ENCODE peak calls at places on chromosomes 16 and 17, in nine cellular contexts. Q is kidney epithelial cell; M is CD8-positive, alpha-beta T cell; T is cardiac fibroblast; S is A549; F is tibial nerve; X is psoas muscle; W is K562; P is tibial artery. A is an unnamed sample.

GRCh38 chr17:83183150-83183820 is 103.9 kb downstream of the METRNL start:
- DNase-seq in F (no peak), P (no peak), T (no peak), W (no peak), Q (no peak), S (no peak), X (peak), M (peak), A (no peak)

GRCh38 chr16:15530085-15530484 is 95.7 kb downstream of the BMERB1 start:
- DNase-seq in P (no peak), Q (no peak), T (no peak), X (no peak), M (no peak), W (no peak), S (no peak), F (no peak), A (no peak)

GRCh38 chr16:54171855-54172537 is 114.6 kb downstream of the IRX3 start:
- DNase-seq in S (no peak), P (no peak), M (no peak), W (no peak), X (no peak), F (no peak), T (peak), Q (peak), A (no peak)

GRCh38 chr17:55089955-55090573 is 121.5 kb downstream of the STXBP4 start:
- DNase-seq in Q (peak), F (no peak), X (no peak), M (peak), T (peak), W (peak), S (peak), P (no peak), A (peak)

GRCh38 chr17:59199398-59199797 is 10.4 kb upstream of the SMG8 start:
- DNase-seq in T (no peak), F (no peak), W (no peak), P (no peak), M (no peak), X (no peak), Q (no peak), S (no peak), A (no peak)

GRCh38 chr16:1637526-1637925 is 25.4 kb downstream of the CRAMP1 start:
- DNase-seq in F (no peak), W (no peak), T (no peak), S (no peak), P (no peak), Q (no peak), X (no peak), M (no peak), A (no peak)

GRCh38 chr17:61389670-61390478 is 9.8 kb upstream of the TBX2 start:
- DNase-seq in T (peak), Q (no peak), F (no peak), P (no peak), W (peak), M (peak), X (peak), S (peak), A (peak)

GRCh38 chr16:67833035-67833417 is 9.1 kb upstream of the THAP11 start:
- DNase-seq in P (no peak), S (no peak), W (no peak), F (no peak), Q (no peak), T (peak), X (no peak), M (no peak), A (no peak)

GRCh38 chr17:489758-490329 is 137.2 kb upstream of the RPH3AL start:
- DNase-seq in Q (no peak), T (peak), S (peak), X (peak), P (no peak), W (peak), F (no peak), M (peak), A (peak)

GRCh38 chr17:50352072-50352692 is 6.3 kb downstream of the XYLT2 start:
- DNase-seq in S (no peak), F (no peak), T (no peak), P (no peak), X (no peak), M (no peak), W (no peak), Q (no peak), A (no peak)

GRCh38 chr17:32590974-32591373 is 104.2 kb downstream of the CDK5R1 start:
- DNase-seq in P (no peak), T (no peak), S (no peak), F (no peak), X (no peak), W (no peak), M (no peak), Q (no peak), A (no peak)

GRCh38 chr17:49970498-49970897 is 1.5 kb downstream of the DLX4 start:
- DNase-seq in F (no peak), X (no peak), T (no peak), P (no peak), W (no peak), M (no peak), Q (no peak), S (no peak), A (no peak)

GRCh38 chr17:18015603-18016002 is 23.4 kb downstream of the ATPAF2 start:
- DNase-seq in F (no peak), T (no peak), Q (no peak), M (no peak), W (no peak), S (no peak), X (no peak), P (no peak), A (no peak)

DNA sequence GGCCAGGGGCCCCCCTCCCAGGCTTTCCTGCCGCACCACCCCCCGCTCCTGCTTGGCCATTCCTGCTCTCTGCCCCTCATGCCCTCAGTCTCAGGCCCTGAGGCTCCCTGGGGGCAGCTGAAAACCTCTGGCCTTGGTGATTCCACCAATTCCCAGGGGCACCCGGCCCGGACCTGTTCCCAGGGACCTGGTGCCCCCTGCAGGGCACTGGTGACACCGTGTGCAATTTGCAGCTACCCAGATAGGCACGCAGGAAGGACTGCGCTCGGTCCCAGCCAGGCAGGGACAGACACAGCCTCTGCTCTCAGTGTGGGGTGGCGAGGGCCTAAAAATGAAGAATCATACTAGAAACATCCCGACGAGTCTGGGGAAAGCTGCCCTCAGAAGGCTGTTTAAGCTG is 13.4 kb downstream of the WFDC1 start:
- DNase-seq in S (peak), F (no peak), M (no peak), P (peak), T (peak), Q (no peak), X (peak), W (peak), A (peak)
- TF ChIP-seq CTCF in S (peak), F (peak), M (no peak), P (peak), T (peak), Q (peak), X (peak), W (peak), A (peak)

GRCh38 chr17:41865596-41865893 is 322 bp upstream of the KLHL11 start:
- DNase-seq in T (no peak), P (no peak), W (no peak), X (no peak), Q (no peak), S (no peak), M (no peak), F (no peak), A (no peak)
- H3K4me3 ChIP-seq in T (peak), P (peak), W (peak), X (peak), Q (peak), S (peak), M (peak), F (peak), A (peak)

GRCh38 chr17:5237541-5238016 is 2.9 kb upstream of the SCIMP start:
- DNase-seq in W (peak), M (peak), F (no peak), S (peak), P (peak), T (peak), X (no peak), Q (no peak), A (peak)
- TF ChIP-seq CTCF in W (peak), M (peak), F (no peak), S (peak), P (peak), T (peak), X (peak), Q (peak), A (peak)

GRCh38 chr16:87702325-87702811 is 63.4 kb downstream of the KLHDC4 start:
- DNase-seq in P (no peak), Q (no peak), X (no peak), W (peak), T (peak), M (peak), F (no peak), S (peak), A (peak)
- H3K4me3 ChIP-seq in P (no peak), Q (no peak), X (no peak), W (no peak), T (no peak), M (peak), F (no peak), S (no peak), A (no peak)

DNA sequence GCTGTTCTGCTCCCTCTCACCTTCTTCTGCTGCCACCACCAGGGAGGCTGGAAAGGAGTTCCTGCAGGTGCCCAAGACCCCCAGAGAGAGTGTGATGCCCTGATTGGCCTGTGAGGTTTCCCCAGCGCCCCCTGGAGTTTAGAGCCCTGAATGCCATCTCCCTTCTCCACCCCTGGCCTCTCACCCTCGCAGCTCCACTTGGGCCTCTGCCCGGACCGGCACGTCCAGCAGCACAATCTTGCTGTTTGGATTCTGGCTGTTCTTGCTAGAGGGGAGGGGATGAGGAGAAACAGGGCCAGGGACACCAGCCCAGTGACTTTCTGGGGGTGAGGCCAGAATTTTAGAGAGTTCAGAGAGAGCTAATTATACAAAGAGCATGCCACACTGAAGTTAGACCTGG is 12.5 kb upstream of the FAM171A2 start:
- DNase-seq in S (peak), P (no peak), T (peak), M (no peak), X (no peak), W (peak), Q (no peak), F (no peak), A (no peak)
- TF ChIP-seq CTCF in S (peak), P (no peak), T (peak), M (peak), X (no peak), W (peak), Q (peak), F (no peak), A (peak)

GRCh38 chr16:25051446-25052160 is 36.4 kb upstream of the ARHGAP17 start:
- DNase-seq in M (no peak), W (no peak), X (no peak), T (peak), P (no peak), F (no peak), Q (no peak), S (no peak), A (peak)
- H3K4me3 ChIP-seq in M (no peak), W (no peak), X (peak), T (no peak), P (peak), F (no peak), Q (no peak), S (no peak), A (peak)

DNA sequence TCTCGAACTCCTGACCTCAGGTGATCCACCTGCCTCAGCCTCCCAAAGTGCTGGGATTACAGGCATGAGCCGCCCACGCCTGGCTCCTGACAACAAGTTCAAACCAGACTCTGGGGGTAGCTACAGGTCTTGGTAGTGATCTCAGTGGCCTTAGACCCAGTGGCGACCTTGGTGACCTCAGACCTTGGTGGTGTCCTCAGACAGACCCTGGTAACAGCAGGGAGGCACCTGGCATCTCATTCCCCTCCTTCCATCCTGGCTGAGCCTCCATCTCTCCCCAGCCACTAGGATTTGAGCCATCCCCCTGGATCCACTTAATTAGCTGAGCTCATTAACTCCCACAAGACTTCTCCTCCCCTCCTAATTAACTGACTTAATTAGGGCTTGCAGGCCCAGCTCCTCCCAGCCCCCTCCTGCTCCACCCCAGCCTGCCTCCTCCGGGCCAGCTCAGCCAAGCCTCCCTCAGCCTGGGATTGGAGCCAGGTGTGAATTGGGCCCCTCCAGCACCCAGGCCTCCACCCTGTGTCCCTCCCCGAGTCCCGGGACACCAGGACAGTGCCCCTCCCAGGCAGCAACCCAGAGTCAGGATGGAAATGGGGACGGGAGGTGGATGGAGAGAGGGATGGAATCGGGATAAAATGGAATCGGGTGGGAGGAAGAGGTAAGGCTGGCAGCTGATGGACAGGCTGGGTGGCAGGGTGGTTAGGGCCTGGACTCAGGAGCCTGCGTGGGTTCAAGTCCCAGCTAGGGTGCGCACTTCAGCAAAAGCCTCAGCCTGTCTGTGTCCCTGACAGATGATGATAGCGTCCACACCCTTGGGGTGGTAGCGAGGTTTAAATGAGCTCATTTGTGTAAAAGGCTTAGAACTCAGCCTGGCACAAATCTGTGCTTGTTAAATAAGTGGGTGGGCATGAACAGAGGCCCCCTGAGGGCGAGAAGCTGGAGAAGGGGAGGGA is 11.2 kb upstream of the SBK1 start:
- DNase-seq in F (no peak), T (no peak), W (no peak), M (no peak), S (no peak), X (no peak), P (no peak), Q (no peak), A (no peak)
- TF ChIP-seq CTCF in F (no peak), T (no peak), W (peak), M (no peak), S (no peak), X (no peak), P (no peak), Q (no peak), A (no peak)

GRCh38 chr16:29993903-29994612 is 1.4 kb downstream of the HIRIP3 start:
- DNase-seq in W (no peak), M (no peak), X (no peak), S (no peak), P (no peak), Q (no peak), F (no peak), T (no peak), A (no peak)
- H3K4me3 ChIP-seq in W (no peak), M (no peak), X (peak), S (no peak), P (peak), Q (no peak), F (no peak), T (no peak), A (no peak)

GRCh38 chr17:81119223-81120148 is 45.8 kb upstream of the PVALEF start:
- DNase-seq in S (peak), F (peak), X (peak), M (peak), W (peak), Q (peak), P (no peak), T (peak), A (peak)
- TF ChIP-seq CTCF in S (peak), F (peak), X (no peak), M (no peak), W (peak), Q (peak), P (no peak), T (peak), A (no peak)

GRCh38 chr16:11202260-11203091 is 53.5 kb downstream of the SOCS1 start:
- DNase-seq in P (no peak), W (no peak), F (no peak), X (no peak), M (no peak), T (peak), S (no peak), Q (no peak), A (peak)
- H3K4me3 ChIP-seq in P (no peak), W (no peak), F (no peak), X (no peak), M (no peak), T (no peak), S (no peak), Q (no peak), A (no peak)

A was measured in GM12865.